ENCODE peak calls at places on chromosomes 16 and 17, in six cellular contexts. E is A549, F is fibroblast of mammary gland, L is uterus, X is BE2C, Q is fibroblast of pulmonary artery. T is an unnamed sample.

GRCh38 chr17:73474370-73474988 is 162.7 kb upstream of the CDC42EP4 start:
- DNase-seq in Q (peak; percentile 79), L (peak; percentile 25), F (peak; percentile 77), E (peak; percentile 60), X (peak; percentile 94), T (peak; percentile 63)

GRCh38 chr16:50585331-50585776 is 37.2 kb downstream of the NKD1 start:
- DNase-seq in L (peak; percentile 69), F (no peak), E (no peak), X (no peak), Q (peak; percentile 14), T (peak; percentile 89)

GRCh38 chr16:898216-898615 is 72.6 kb downstream of the LMF1 start:
- DNase-seq in Q (no peak), L (no peak), F (no peak), E (no peak), X (no peak), T (no peak)

GRCh38 chr16:89562027-89562599 is 1.6 kb downstream of the RPL13 start:
- DNase-seq in L (no peak), E (peak; percentile 47), F (peak; percentile 34), Q (no peak), X (no peak), T (no peak)

GRCh38 chr17:72826602-72827001 is 265.9 kb downstream of the SLC39A11 start:
- DNase-seq in X (no peak), E (peak; percentile 45), F (peak; percentile 56), Q (peak; percentile 24), L (no peak), T (no peak)

GRCh38 chr17:34711646-34712045 is 132.3 kb downstream of the TMEM132E start:
- DNase-seq in F (no peak), Q (no peak), X (no peak), E (no peak), L (no peak), T (no peak)

GRCh38 chr17:7632492-7632894 is 2.6 kb downstream of the SHBG start:
- DNase-seq in L (no peak), X (peak; percentile 18), Q (peak; percentile 73), F (peak; percentile 65), E (peak; percentile 71), T (peak; percentile 73)

GRCh38 chr16:29306201-29306600 is 100.3 kb downstream of the NPIPB11 start:
- DNase-seq in Q (no peak), X (no peak), L (no peak), E (no peak), F (no peak), T (no peak)

GRCh38 chr16:85422124-85422373 is 191.1 kb upstream of the GSE1 start:
- DNase-seq in L (no peak), Q (no peak), E (no peak), F (no peak), X (peak; percentile 6), T (no peak)

GRCh38 chr16:20727181-20727580 is 14.4 kb downstream of the THUMPD1 start:
- DNase-seq in Q (no peak), F (no peak), X (no peak), L (no peak), E (no peak), T (no peak)

GRCh38 chr16:12330977-12331376 is 354.4 kb downstream of the SNX29 start:
- DNase-seq in X (no peak), L (peak; percentile 24), E (no peak), Q (no peak), F (no peak), T (peak; percentile 17)

GRCh38 chr17:819251-819650 is 37.1 kb downstream of the MRM3 start:
- DNase-seq in E (no peak), X (no peak), L (no peak), F (no peak), Q (no peak), T (no peak)

GRCh38 chr17:42023524-42024349 is 3.8 kb downstream of the NKIRAS2 start:
- DNase-seq in Q (peak; percentile 20), L (no peak), E (no peak), F (peak; percentile 42), X (no peak), T (no peak)

GRCh38 chr17:339193-340061 is 13.2 kb downstream of the RPH3AL start:
- DNase-seq in Q (no peak), L (no peak), E (no peak), F (no peak), X (no peak), T (no peak)

GRCh38 chr17:16439867-16440351 is 24.5 kb downstream of the TRPV2 start:
- DNase-seq in E (no peak), L (no peak), F (peak; percentile 53), X (no peak), Q (peak; percentile 49), T (peak; percentile 47)

GRCh38 chr17:16442594-16443389 is 27.4 kb downstream of the TRPV2 start:
- DNase-seq in E (no peak), Q (peak; percentile 42), F (peak; percentile 36), X (no peak), L (no peak), T (no peak)

GRCh38 chr17:16442141-16442540 is 26.8 kb downstream of the TRPV2 start:
- DNase-seq in Q (peak; percentile 85), E (no peak), L (no peak), F (peak; percentile 62), X (no peak), T (peak; percentile 49)

GRCh38 chr17:16439303-16439791 is 24.0 kb downstream of the TRPV2 start:
- DNase-seq in Q (peak; percentile 42), L (no peak), F (no peak), E (no peak), X (no peak), T (peak; percentile 45)

DNA sequence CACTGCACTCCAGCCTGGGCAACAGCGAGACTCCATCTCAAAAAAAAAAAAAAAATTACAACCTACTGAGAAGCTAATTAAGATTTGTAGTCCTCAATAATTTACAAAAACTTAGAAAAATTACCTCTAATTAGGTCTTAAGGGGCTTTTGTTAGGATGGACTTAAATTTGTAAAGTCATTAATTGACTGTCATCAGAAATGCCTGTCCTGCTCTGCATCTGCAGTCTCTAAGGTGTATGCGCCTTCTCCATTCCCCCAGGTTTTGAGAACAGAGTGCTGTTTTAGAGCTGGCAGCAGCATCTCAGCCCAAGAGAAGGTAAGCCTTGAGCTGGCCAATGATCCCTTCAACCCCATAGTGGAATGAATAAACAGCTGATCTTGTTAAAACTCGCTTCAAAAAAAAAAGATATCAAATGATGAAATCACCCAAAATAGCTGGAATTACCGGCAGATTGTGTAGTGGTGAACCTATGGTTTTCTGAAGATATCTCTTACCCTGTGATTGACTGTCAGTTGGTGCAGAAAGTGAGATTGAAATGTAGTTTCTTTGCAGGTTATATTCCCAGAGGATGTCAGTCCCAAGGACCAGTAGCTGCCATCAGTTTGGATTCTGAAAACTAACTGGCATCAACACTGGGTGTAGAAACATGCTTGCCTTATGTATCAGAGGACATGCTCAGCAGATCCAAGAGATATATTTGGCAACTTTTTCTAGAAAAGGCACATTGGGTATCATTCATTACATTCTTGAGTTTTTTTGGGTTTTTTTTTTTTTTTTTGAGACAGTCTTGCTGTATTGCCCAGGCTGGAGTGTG is 25.7 kb downstream of the TRPV2 start:
- DNase-seq in E (no peak), Q (no peak), L (no peak), F (no peak), X (no peak), T (peak; percentile 54)
- H3K4me3 ChIP-seq in E (peak overlapping the region; percentile 75), Q (peak overlapping the region; percentile 96), L (no peak overlapping the region), F (peak overlapping the region; percentile 95), X (peak overlapping the region; percentile 97), T (peak overlapping the region; percentile 100)

GRCh38 chr17:71635187-71635586 is 485.6 kb upstream of the SOX9 start:
- DNase-seq in F (no peak), L (no peak), X (no peak), Q (no peak), E (no peak), T (no peak)

GRCh38 chr17:71631483-71631882 is 489.3 kb upstream of the SOX9 start:
- DNase-seq in E (peak; percentile 6), Q (peak; percentile 32), F (peak; percentile 26), L (no peak), X (no peak), T (no peak)

GRCh38 chr17:71632328-71632727 is 488.5 kb upstream of the SOX9 start:
- DNase-seq in X (no peak), L (no peak), F (peak; percentile 54), Q (peak; percentile 17), E (peak; percentile 26), T (peak; percentile 20)

GRCh38 chr17:71634376-71634775 is 486.4 kb upstream of the SOX9 start:
- DNase-seq in Q (no peak), X (no peak), E (no peak), F (no peak), L (no peak), T (no peak)

DNA sequence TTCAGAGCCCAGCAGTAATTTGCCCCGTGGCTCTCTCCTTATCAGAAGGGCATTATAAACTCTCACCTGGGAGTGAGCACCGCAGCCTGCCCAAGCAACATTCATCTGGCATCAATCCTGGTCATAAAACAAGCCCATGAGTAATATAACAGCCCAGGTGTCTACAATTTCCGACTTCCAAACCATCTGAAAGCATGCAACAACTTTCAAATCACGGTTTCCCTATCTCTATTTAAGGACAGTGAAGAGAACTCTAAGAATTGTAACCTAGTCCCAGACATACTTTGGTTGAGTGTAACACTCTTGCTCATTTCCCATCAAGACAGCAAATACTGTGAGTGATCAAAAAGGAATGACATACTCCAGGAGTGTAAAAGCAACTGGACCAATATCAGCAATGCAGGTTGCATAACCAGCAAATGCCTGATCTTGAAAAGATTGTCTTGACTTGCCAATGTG is 487.4 kb upstream of the SOX9 start:
- DNase-seq in X (no peak), L (no peak), E (peak; percentile 52), Q (peak; percentile 71), F (peak; percentile 77), T (peak; percentile 22)
- TF ChIP-seq CTCF in X (no peak), L (no peak), E (no peak), Q (no peak), F (no peak), T (no peak)

GRCh38 chr17:32487460-32488176 is 825 bp downstream of the CDK5R1 start:
- DNase-seq in X (peak; percentile 18), E (peak; percentile 31), Q (no peak), L (no peak), F (no peak), T (no peak)

GRCh38 chr17:32488177-32488542 is 1.4 kb downstream of the CDK5R1 start:
- DNase-seq in Q (no peak), X (no peak), F (no peak), L (no peak), E (no peak), T (no peak)

GRCh38 chr17:32490101-32490482 is 3.3 kb downstream of the CDK5R1 start:
- DNase-seq in E (no peak), Q (no peak), L (no peak), F (no peak), X (peak; percentile 21), T (no peak)

GRCh38 chr17:32488604-32489180 is 1.9 kb downstream of the CDK5R1 start:
- DNase-seq in X (no peak), Q (no peak), E (no peak), L (no peak), F (no peak), T (no peak)

GRCh38 chr17:32489320-32490100 is 2.7 kb downstream of the CDK5R1 start:
- DNase-seq in E (no peak), X (no peak), F (no peak), L (no peak), Q (no peak), T (no peak)
- H3K4me3 ChIP-seq in E (no peak overlapping the region), X (no peak overlapping the region), F (no peak overlapping the region), L (no peak overlapping the region), Q (no peak overlapping the region), T (no peak overlapping the region)

DNA sequence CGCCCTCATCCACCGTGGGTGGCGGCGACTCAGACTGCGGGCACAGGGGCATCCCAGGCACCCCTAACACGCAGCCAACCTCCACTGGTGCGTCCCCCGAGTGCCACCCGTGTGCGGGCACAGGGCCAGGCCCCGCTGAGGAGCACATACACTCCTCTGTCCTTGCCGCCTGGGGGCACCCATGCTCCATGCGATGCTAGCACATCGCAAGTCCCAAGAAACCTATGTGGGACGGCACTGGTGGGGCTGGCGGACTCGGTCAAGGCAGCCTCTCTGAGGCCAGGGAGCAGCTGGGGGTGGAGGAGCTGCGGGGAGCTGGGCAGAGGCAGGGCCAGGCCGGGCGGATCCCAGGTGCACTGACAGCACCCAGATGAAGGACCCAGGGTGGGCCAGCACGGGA is 4.0 kb downstream of the ZNF598 start:
- DNase-seq in X (peak; percentile 89), Q (no peak), L (no peak), F (no peak), E (peak; percentile 64), T (no peak)
- TF ChIP-seq CTCF in X (peak; percentile 65), Q (no peak), L (no peak), F (no peak), E (peak; percentile 14), T (no peak)

T was measured in fibroblast of the aortic adventitia.